ENCODE peak calls at places on chromosomes 5 and 9, in four cellular contexts. One of them, this sample, is unnamed.

GRCh38 chr9:123611228-123611627 is 255.2 kb downstream of the CRB2 start:
- DNase-seq in MV-4-11: no peak
- DNase-seq in lower lobe of right lung: no peak
- DNase-seq in mesendoderm: no peak
- DNase-seq in this sample: no peak

GRCh38 chr5:65209341-65209740 is 272.4 kb downstream of the ADAMTS6 start:
- DNase-seq in MV-4-11: no peak
- DNase-seq in mesendoderm: no peak
- DNase-seq in lower lobe of right lung: no peak
- DNase-seq in this sample: no peak

GRCh38 chr5:139642213-139642612 is 5.9 kb upstream of the CXXC5 start:
- DNase-seq in mesendoderm: no peak
- DNase-seq in lower lobe of right lung: no peak
- DNase-seq in MV-4-11: no peak
- DNase-seq in this sample: peak

GRCh38 chr5:11364531-11364930 is 539.7 kb downstream of the CTNND2 start:
- DNase-seq in lower lobe of right lung: no peak
- DNase-seq in MV-4-11: no peak
- DNase-seq in mesendoderm: no peak
- DNase-seq in this sample: no peak

GRCh38 chr9:37374892-37375291 is 47.6 kb upstream of the GRHPR start:
- DNase-seq in mesendoderm: no peak
- DNase-seq in MV-4-11: no peak
- DNase-seq in lower lobe of right lung: no peak
- DNase-seq in this sample: peak

GRCh38 chr5:109588281-109589035 is 101.3 kb upstream of the MAN2A1 start:
- DNase-seq in lower lobe of right lung: no peak
- DNase-seq in MV-4-11: no peak
- DNase-seq in mesendoderm: no peak
- DNase-seq in this sample: no peak

GRCh38 chr9:88414298-88414697 is 26.1 kb downstream of the SPIN1 start:
- DNase-seq in lower lobe of right lung: no peak
- DNase-seq in MV-4-11: no peak
- DNase-seq in mesendoderm: no peak
- DNase-seq in this sample: no peak

GRCh38 chr9:124290053-124290581 is 32.4 kb downstream of the NEK6 start:
- DNase-seq in MV-4-11: no peak
- DNase-seq in lower lobe of right lung: no peak
- DNase-seq in mesendoderm: no peak
- DNase-seq in this sample: peak

GRCh38 chr9:33159058-33159759 is 7.9 kb downstream of the B4GALT1 start:
- DNase-seq in MV-4-11: peak
- DNase-seq in lower lobe of right lung: peak
- DNase-seq in mesendoderm: peak
- DNase-seq in this sample: peak

GRCh38 chr5:34503379-34504346 is 152.5 kb upstream of the RAI14 start:
- DNase-seq in mesendoderm: no peak
- DNase-seq in lower lobe of right lung: no peak
- DNase-seq in MV-4-11: no peak
- DNase-seq in this sample: no peak

GRCh38 chr5:17127743-17128231 is 89.6 kb upstream of the BASP1 start:
- DNase-seq in MV-4-11: no peak
- DNase-seq in lower lobe of right lung: no peak
- DNase-seq in mesendoderm: no peak
- DNase-seq in this sample: no peak

GRCh38 chr9:37290881-37291485 is 131.5 kb upstream of the GRHPR start:
- DNase-seq in MV-4-11: peak
- DNase-seq in mesendoderm: no peak
- DNase-seq in lower lobe of right lung: no peak
- DNase-seq in this sample: no peak

GRCh38 chr5:138951986-138952735 is 77.0 kb upstream of the LRRTM2 start:
- DNase-seq in lower lobe of right lung: no peak
- DNase-seq in MV-4-11: no peak
- DNase-seq in mesendoderm: no peak
- DNase-seq in this sample: no peak

GRCh38 chr9:112180387-112180881 is 5.3 kb upstream of the SUSD1 start:
- DNase-seq in lower lobe of right lung: no peak
- DNase-seq in mesendoderm: peak
- DNase-seq in MV-4-11: peak
- DNase-seq in this sample: no peak

GRCh38 chr5:74400067-74400466 is 240.5 kb downstream of the ENC1 start:
- DNase-seq in mesendoderm: no peak
- DNase-seq in lower lobe of right lung: no peak
- DNase-seq in MV-4-11: no peak
- DNase-seq in this sample: no peak

GRCh38 chr9:132555528-132555927 is 26.9 kb upstream of the BARHL1 start:
- DNase-seq in MV-4-11: no peak
- DNase-seq in mesendoderm: no peak
- DNase-seq in lower lobe of right lung: no peak
- DNase-seq in this sample: no peak

GRCh38 chr9:120383999-120384924 is 195.7 kb downstream of the CDK5RAP2 start:
- DNase-seq in mesendoderm: no peak
- DNase-seq in lower lobe of right lung: no peak
- DNase-seq in MV-4-11: no peak
- DNase-seq in this sample: peak

GRCh38 chr5:145778144-145778900 is 56.8 kb downstream of the PRELID2 start:
- DNase-seq in mesendoderm: no peak
- DNase-seq in lower lobe of right lung: no peak
- DNase-seq in MV-4-11: no peak
- DNase-seq in this sample: no peak

This sample was measured in spleen.